ENCODE peak calls at places on chromosomes 12 and 14, in seven cellular contexts. L is psoas muscle, R is right atrium auricular region, C is tibial artery, N is ascending aorta, U is endothelial cell of umbilical vein, J is mucosa of descending colon. Y is an unnamed sample. For H3K36me3 and H3K4me1, the result is how much of the 10 kb centered on the place peaks cover.

GRCh38 chr14:51473808-51474207 is 177.9 kb upstream of the FRMD6 start:
- DNase-seq in L (no peak), R (no peak), C (no peak), N (no peak), U (no peak), J (no peak), Y (no peak)

GRCh38 chr14:101628471-101628966 is 67.2 kb downstream of the DIO3 start:
- DNase-seq in L (peak), R (peak), C (peak), N (peak), U (peak), J (peak), Y (no peak)

GRCh38 chr12:52440821-52441319 is 6.7 kb upstream of the KRT75 start:
- DNase-seq in L (no peak), R (no peak), C (no peak), N (no peak), U (no peak), J (no peak), Y (no peak)

GRCh38 chr12:2358986-2359658 is 306.3 kb downstream of the CACNA1C start:
- DNase-seq in L (no peak), R (no peak), C (no peak), N (peak), U (no peak), J (no peak), Y (no peak)

GRCh38 chr12:104002686-104003085 is 37.0 kb downstream of the TDG start:
- DNase-seq in L (no peak), R (no peak), C (no peak), N (no peak), U (no peak), J (no peak), Y (no peak)

GRCh38 chr12:12704593-12705230 is 8.7 kb upstream of the GPR19 start:
- DNase-seq in L (peak), R (no peak), C (peak), N (peak), U (peak), J (peak), Y (no peak)

GRCh38 chr12:27610380-27610779 is 85.9 kb upstream of the REP15 start:
- DNase-seq in L (no peak), R (no peak), C (no peak), N (no peak), U (peak), J (peak), Y (no peak)

GRCh38 chr12:49111206-49111605 is 559 bp upstream of the LMBR1L start:
- DNase-seq in L (no peak), R (no peak), C (no peak), N (no peak), U (no peak), J (no peak), Y (no peak)

GRCh38 chr14:50335389-50335788 is 23.3 kb downstream of the DMAC2L start:
- DNase-seq in L (no peak), R (peak), C (peak), N (no peak), U (peak), J (peak), Y (peak)

GRCh38 chr12:65634626-65635331 is 189.5 kb upstream of the HMGA2 start:
- DNase-seq in L (no peak), R (no peak), C (no peak), N (no peak), U (peak), J (no peak), Y (no peak)

GRCh38 chr12:80763874-80764273 is 47.2 kb downstream of the MYF5 start:
- DNase-seq in L (no peak), R (no peak), C (no peak), N (no peak), U (peak), J (no peak), Y (no peak)

GRCh38 chr12:118544569-118544968 is 168.2 kb downstream of the SUDS3 start:
- DNase-seq in L (no peak), R (no peak), C (no peak), N (no peak), U (no peak), J (no peak), Y (no peak)

GRCh38 chr12:63319386-63319785 is 168.4 kb upstream of the AVPR1A start:
- DNase-seq in L (no peak), R (no peak), C (no peak), N (no peak), U (no peak), J (no peak), Y (no peak)

GRCh38 chr14:54894995-54895394 is 7.6 kb downstream of the GCH1 start:
- DNase-seq in L (no peak), R (no peak), C (no peak), N (no peak), U (peak), J (no peak), Y (no peak)

GRCh38 chr12:10540776-10541205 is 35.1 kb downstream of the EIF2S3B start:
- DNase-seq in L (no peak), R (no peak), C (no peak), N (no peak), U (no peak), J (no peak), Y (no peak)

GRCh38 chr12:2324375-2324774 is 271.6 kb downstream of the CACNA1C start:
- DNase-seq in L (peak), R (no peak), C (no peak), N (no peak), U (peak), J (peak), Y (no peak)

GRCh38 chr14:64737391-64738305 is 33.4 kb downstream of the PLEKHG3 start:
- DNase-seq in L (no peak), R (no peak), C (no peak), N (no peak), U (no peak), J (no peak), Y (no peak)

GRCh38 chr14:23269193-23269592 is 16.7 kb downstream of the HOMEZ start:
- DNase-seq in L (no peak), R (no peak), C (no peak), N (no peak), U (no peak), J (no peak), Y (no peak)

GRCh38 chr12:42286741-42287140 is 39.2 kb downstream of the ZCRB1 start:
- DNase-seq in L (no peak), R (no peak), C (no peak), N (no peak), U (no peak), J (no peak), Y (no peak)

GRCh38 chr12:64700532-64700931 is 58.7 kb downstream of the GNS start:
- DNase-seq in L (no peak), R (no peak), C (no peak), N (no peak), U (no peak), J (no peak), Y (no peak)

GRCh38 chr14:59679872-59680271 is 103.3 kb upstream of the CCDC175 start:
- DNase-seq in L (no peak), R (no peak), C (peak), N (peak), U (no peak), J (peak), Y (no peak)

GRCh38 chr12:27076930-27077329 is 5.4 kb downstream of the C12orf71 start:
- DNase-seq in L (no peak), R (no peak), C (no peak), N (no peak), U (no peak), J (no peak), Y (no peak)

GRCh38 chr14:72965249-72965648 is 39.0 kb downstream of the DCAF4 start:
- DNase-seq in L (peak), R (no peak), C (no peak), N (no peak), U (no peak), J (no peak), Y (no peak)

GRCh38 chr12:72289633-72290032 is 17.5 kb downstream of the TRHDE start:
- DNase-seq in L (no peak), R (no peak), C (no peak), N (no peak), U (no peak), J (no peak), Y (no peak)

GRCh38 chr12:38540156-38540555 is 223.6 kb downstream of the ALG10B start:
- DNase-seq in L (no peak), R (no peak), C (no peak), N (no peak), U (no peak), J (no peak), Y (no peak)

GRCh38 chr12:78671295-78671694 is 193.3 kb upstream of the SYT1 start:
- DNase-seq in L (no peak), R (no peak), C (no peak), N (no peak), U (peak), J (no peak), Y (no peak)

GRCh38 chr12:67720383-67720856 is 71.9 kb downstream of the DYRK2 start:
- DNase-seq in L (peak), R (peak), C (no peak), N (no peak), U (no peak), J (no peak), Y (no peak)

GRCh38 chr14:72573725-72574426 is 320.0 kb downstream of the DPF3 start:
- DNase-seq in L (no peak), R (no peak), C (no peak), N (no peak), U (peak), J (no peak), Y (no peak)

GRCh38 chr14:59728294-59728693 is 142.3 kb downstream of the RTN1 start:
- DNase-seq in L (no peak), R (no peak), C (no peak), N (no peak), U (no peak), J (no peak), Y (no peak)

GRCh38 chr12:127881371-127882140 is 385.4 kb upstream of the TMEM132C start:
- DNase-seq in L (no peak), R (no peak), C (no peak), N (no peak), U (no peak), J (no peak), Y (no peak)

GRCh38 chr12:112879191-112879705 is 27.5 kb upstream of the OAS1 start:
- DNase-seq in L (no peak), R (no peak), C (no peak), N (no peak), U (no peak), J (no peak), Y (no peak)
- TF ChIP-seq CTCF in L (no peak), R (no peak), C (no peak), N (no peak), U (no peak), J (no peak), Y (no peak)

DNA sequence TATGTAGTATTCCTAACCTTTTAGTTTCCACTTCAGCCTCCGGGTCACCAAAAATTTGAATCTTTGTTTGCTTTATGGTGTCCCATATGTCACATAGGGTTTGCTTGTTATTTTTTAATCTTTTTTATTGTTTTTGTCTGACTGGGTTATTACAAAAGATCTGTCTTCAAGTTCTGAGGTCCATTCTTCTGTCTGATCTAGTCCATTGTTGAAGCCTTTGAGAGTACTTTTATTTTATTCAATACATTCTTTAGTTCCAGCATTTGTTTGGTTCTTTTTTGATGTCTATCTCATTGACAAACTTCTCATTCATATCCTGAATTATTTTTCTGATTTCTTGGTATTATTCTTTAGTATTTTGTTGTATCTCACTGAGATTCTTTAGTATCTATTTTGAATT is 99.8 kb downstream of the GPR65 start:
- DNase-seq in L (no peak), R (no peak), C (no peak), N (no peak), U (no peak), J (no peak), Y (no peak)
- H3K36me3 ChIP-seq in L (under half), R (under half), C (under half), N (under half), U (under half), J (under half), Y (under half)

GRCh38 chr14:75861161-75861621 is 120.6 kb downstream of the TGFB3 start:
- DNase-seq in L (no peak), R (no peak), C (no peak), N (no peak), U (no peak), J (no peak), Y (no peak)

GRCh38 chr14:75857199-75857598 is 124.6 kb downstream of the TGFB3 start:
- DNase-seq in L (no peak), R (no peak), C (no peak), N (no peak), U (no peak), J (no peak), Y (no peak)

GRCh38 chr14:75860561-75861160 is 121.1 kb downstream of the TGFB3 start:
- DNase-seq in L (no peak), R (no peak), C (no peak), N (no peak), U (no peak), J (no peak), Y (no peak)

GRCh38 chr14:75859746-75860145 is 122.0 kb downstream of the TGFB3 start:
- DNase-seq in L (no peak), R (no peak), C (no peak), N (no peak), U (no peak), J (no peak), Y (no peak)

DNA sequence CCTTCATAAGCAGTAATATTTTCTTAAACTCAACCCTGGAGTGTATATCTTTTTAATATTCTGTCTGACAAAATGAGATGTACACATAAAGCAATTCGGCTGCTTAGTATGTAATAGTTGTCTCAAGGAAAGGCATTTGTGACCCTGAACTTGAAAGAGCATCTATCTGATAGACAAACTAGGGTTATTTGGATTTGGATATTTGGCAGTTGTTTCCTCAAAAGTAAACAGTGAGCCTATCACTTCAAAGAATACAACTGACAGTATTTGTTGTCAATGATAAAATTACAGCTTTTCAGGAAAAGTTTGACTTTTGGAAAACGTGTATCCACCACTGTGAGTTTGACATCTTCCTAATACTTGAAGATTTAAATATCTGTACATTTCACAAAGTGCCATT is 123.4 kb downstream of the TGFB3 start:
- DNase-seq in L (no peak), R (no peak), C (no peak), N (no peak), U (no peak), J (no peak), Y (no peak)
- H3K4me1 ChIP-seq in L (under half), R (under half), C (under half), N (under half), U (under half), J (under half), Y (under half)

GRCh38 chr14:25406818-25407217 is 356.9 kb upstream of the STXBP6 start:
- DNase-seq in L (no peak), R (no peak), C (no peak), N (no peak), U (peak), J (peak), Y (no peak)

GRCh38 chr14:25413058-25413457 is 363.1 kb upstream of the STXBP6 start:
- DNase-seq in L (no peak), R (no peak), C (no peak), N (no peak), U (no peak), J (no peak), Y (no peak)

DNA sequence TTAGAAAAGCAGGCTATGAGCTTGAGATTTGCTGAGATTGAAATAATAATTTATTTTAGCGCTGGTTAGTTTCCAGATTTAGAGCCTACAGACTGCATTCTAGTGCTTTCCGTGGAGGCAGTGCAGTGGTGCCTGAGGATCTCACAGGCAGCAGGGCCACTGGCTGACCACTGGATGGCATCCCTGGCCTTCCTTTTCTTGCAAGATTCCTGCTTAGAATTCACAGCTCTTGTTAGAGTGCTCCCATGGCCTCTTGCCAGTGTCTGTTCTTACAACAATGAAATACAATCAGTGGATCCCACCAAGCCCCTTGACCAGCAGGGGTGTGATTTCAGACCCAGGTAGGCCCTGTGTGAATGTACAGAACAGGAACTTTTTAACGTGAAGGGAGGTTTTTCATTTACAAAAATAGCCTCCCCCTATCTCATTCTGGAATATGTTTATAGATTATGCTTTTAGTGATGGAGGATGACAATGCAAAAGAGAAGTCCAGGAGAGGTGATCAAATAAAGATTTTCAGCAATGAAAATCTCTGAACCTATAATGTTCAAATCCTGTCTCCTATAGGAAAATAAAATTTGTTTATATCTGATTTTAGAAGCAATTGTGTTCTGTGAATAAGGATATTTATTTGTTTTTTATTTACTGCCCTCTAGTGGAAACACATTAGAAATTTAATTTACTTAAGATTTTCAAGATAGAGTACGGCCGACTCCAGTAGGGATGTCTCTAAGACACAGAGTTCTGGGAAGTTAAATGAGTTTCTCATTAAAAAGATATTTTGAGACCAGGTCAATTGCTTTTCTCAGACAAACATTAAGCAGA is 362.2 kb upstream of the STXBP6 start:
- DNase-seq in L (no peak), R (no peak), C (no peak), N (no peak), U (no peak), J (no peak), Y (no peak)
- TF ChIP-seq CTCF in L (no peak), R (no peak), C (no peak), N (no peak), U (peak), J (no peak), Y (peak)

GRCh38 chr12:113169697-113170096 is 15.6 kb downstream of the DDX54 start:
- DNase-seq in L (peak), R (no peak), C (no peak), N (no peak), U (no peak), J (no peak), Y (no peak)

GRCh38 chr12:113170457-113170856 is 14.8 kb downstream of the DDX54 start:
- DNase-seq in L (no peak), R (no peak), C (no peak), N (no peak), U (no peak), J (no peak), Y (no peak)

GRCh38 chr12:113170926-113171325 is 14.4 kb downstream of the DDX54 start:
- DNase-seq in L (no peak), R (no peak), C (no peak), N (no peak), U (no peak), J (no peak), Y (no peak)

GRCh38 chr12:113165521-113166450 is 16.3 kb downstream of the CFAP73 start:
- DNase-seq in L (no peak), R (no peak), C (no peak), N (no peak), U (no peak), J (no peak), Y (no peak)

GRCh38 chr12:113167868-113168267 is 17.4 kb downstream of the DDX54 start:
- DNase-seq in L (peak), R (no peak), C (no peak), N (no peak), U (no peak), J (no peak), Y (no peak)
- H3K36me3 ChIP-seq in L (under half), R (half or more), C (half or more), N (half or more), U (under half), J (under half), Y (half or more)

GRCh38 chr14:56118611-56119181 is 485 bp downstream of the PELI2 start:
- DNase-seq in L (peak), R (no peak), C (peak), N (peak), U (peak), J (peak), Y (no peak)

GRCh38 chr14:56117765-56118610 is at the start of gene PELI2:
- DNase-seq in L (peak), R (no peak), C (peak), N (peak), U (peak), J (peak), Y (no peak)

GRCh38 chr14:56120091-56120632 is 2.0 kb downstream of the PELI2 start:
- DNase-seq in L (no peak), R (no peak), C (peak), N (no peak), U (peak), J (peak), Y (no peak)

GRCh38 chr14:56121786-56122185 is 3.6 kb downstream of the PELI2 start:
- DNase-seq in L (no peak), R (no peak), C (no peak), N (no peak), U (no peak), J (no peak), Y (no peak)

DNA sequence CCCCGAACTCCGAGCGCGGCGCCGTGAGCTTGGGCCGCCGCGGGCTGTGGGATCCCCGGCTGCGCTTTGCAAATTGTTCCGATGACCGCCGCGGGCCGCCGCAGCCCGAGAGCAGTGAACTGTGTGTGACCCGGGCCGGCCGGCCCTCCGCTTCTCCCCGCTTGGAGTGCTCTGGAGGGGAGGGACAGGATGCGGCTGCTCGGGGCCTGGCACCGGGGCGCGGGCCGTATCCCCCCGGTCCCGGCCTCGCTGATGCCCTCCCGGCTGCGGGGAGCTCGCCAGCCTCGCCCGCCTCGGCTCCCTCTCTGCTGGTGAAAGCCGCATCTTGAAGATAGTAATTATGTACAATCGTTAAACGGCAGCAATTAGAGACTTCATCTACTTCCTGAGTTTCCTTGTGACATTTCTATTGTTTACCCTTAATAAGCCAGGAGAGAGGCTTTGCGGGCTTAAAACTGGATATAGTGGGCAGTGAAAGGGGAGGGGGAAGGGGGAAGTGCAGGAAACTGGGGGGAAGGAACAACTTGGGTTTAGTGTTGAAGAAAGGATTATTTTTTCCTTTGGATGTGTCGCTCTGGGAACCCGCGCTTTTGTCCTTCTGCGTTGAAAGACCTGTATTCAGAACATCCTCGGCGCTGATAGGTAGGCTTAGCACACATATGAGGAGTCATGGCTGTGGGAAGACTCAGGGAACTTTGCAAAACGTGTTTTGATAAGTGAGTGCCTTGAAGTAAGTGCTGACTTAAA is 1.2 kb downstream of the PELI2 start:
- DNase-seq in L (peak), R (no peak), C (peak), N (peak), U (peak), J (peak), Y (no peak)
- H3K4me1 ChIP-seq in L (under half), R (under half), C (under half), N (under half), U (under half), J (under half), Y (under half)